ENCODE peak calls at places on chromosomes 1 and 21, in seven cellular contexts. D is CD8-positive, alpha-beta memory T cell; U is left ventricle myocardium inferior; V is SK-N-SH; F is K562; X is uterus; R is foreskin keratinocyte. O is an unnamed sample.
A peak's percentile ranks its signal among the peaks of the same experiment; 100 is the strongest.

GRCh38 chr1:29395724-29396437 is 159.6 kb downstream of the PTPRU start:
- DNase-seq in D (no peak), X (no peak), V (peak; percentile 6), F (no peak), R (no peak), U (no peak), O (no peak)

GRCh38 chr1:114725230-114725629 is 8.7 kb upstream of the NRAS start:
- DNase-seq in V (no peak), U (no peak), F (no peak), X (no peak), R (no peak), D (no peak), O (no peak)

GRCh38 chr1:83583351-83584014 is 415.4 kb downstream of the TTLL7 start:
- DNase-seq in D (no peak), V (no peak), X (no peak), F (no peak), R (no peak), U (no peak), O (peak; percentile 65)

GRCh38 chr1:54125671-54126070 is 27.1 kb downstream of the CDCP2 start:
- DNase-seq in U (peak; percentile 32), V (no peak), F (no peak), R (no peak), X (no peak), D (no peak), O (peak; percentile 79)

GRCh38 chr1:6762060-6762459 is 23.2 kb upstream of the CAMTA1 start:
- DNase-seq in D (no peak), U (no peak), V (no peak), F (no peak), R (peak; percentile 69), X (no peak), O (no peak)

GRCh38 chr1:209815495-209815894 is 9.6 kb upstream of the IRF6 start:
- DNase-seq in R (no peak), V (no peak), D (no peak), F (no peak), X (no peak), U (no peak), O (no peak)

GRCh38 chr1:37673920-37674319 is 18.4 kb upstream of the CDCA8 start:
- DNase-seq in R (no peak), D (peak; percentile 77), X (no peak), U (no peak), F (peak; percentile 37), V (no peak), O (peak; percentile 84)

GRCh38 chr1:99820546-99820945 is 29.6 kb upstream of the AGL start:
- DNase-seq in V (no peak), R (no peak), F (no peak), X (no peak), U (no peak), D (peak; percentile 14), O (no peak)

GRCh38 chr1:181350146-181350545 is 133.2 kb upstream of the CACNA1E start:
- DNase-seq in U (no peak), F (no peak), R (no peak), X (no peak), V (no peak), D (no peak), O (peak; percentile 30)

GRCh38 chr1:30524840-30525617 is 198.4 kb downstream of the MATN1 start:
- DNase-seq in R (no peak), F (no peak), X (peak; percentile 11), D (no peak), U (no peak), V (no peak), O (peak; percentile 38)

GRCh38 chr1:172699111-172699510 is 40.2 kb downstream of the FASLG start:
- DNase-seq in D (peak; percentile 69), U (no peak), F (no peak), V (no peak), X (no peak), R (peak; percentile 49), O (no peak)

GRCh38 chr21:36321325-36322082 is 1.5 kb downstream of the MORC3 start:
- DNase-seq in U (no peak), X (no peak), R (no peak), F (peak; percentile 69), D (peak; percentile 32), V (peak; percentile 63), O (peak; percentile 58)

GRCh38 chr21:39483917-39484316 is 32.1 kb downstream of the SH3BGR start:
- DNase-seq in D (no peak), V (no peak), X (no peak), U (no peak), R (no peak), F (no peak), O (no peak)

GRCh38 chr1:228036701-228037231 is 30.0 kb downstream of the WNT3A start:
- DNase-seq in X (no peak), F (no peak), R (no peak), V (no peak), D (no peak), U (no peak), O (no peak)

GRCh38 chr1:236677641-236678235 is 8.6 kb upstream of the ACTN2 start:
- DNase-seq in R (no peak), V (no peak), U (no peak), F (no peak), D (no peak), X (no peak), O (no peak)

GRCh38 chr1:9894115-9894514 is 16.0 kb downstream of the CTNNBIP1 start:
- DNase-seq in F (no peak), D (no peak), X (no peak), R (no peak), V (no peak), U (no peak), O (no peak)

GRCh38 chr1:245361056-245361455 is 206.3 kb downstream of the KIF26B start:
- DNase-seq in R (peak; percentile 10), F (no peak), X (no peak), D (no peak), U (no peak), V (no peak), O (no peak)

GRCh38 chr21:45804809-45805313 is 161.3 kb downstream of the PCBP3 start:
- DNase-seq in U (no peak), D (no peak), R (no peak), X (no peak), F (no peak), V (no peak), O (no peak)

GRCh38 chr1:24147194-24147593 is 4.3 kb upstream of the IL22RA1 start:
- DNase-seq in V (no peak), F (no peak), R (no peak), U (no peak), D (no peak), X (no peak), O (no peak)

DNA sequence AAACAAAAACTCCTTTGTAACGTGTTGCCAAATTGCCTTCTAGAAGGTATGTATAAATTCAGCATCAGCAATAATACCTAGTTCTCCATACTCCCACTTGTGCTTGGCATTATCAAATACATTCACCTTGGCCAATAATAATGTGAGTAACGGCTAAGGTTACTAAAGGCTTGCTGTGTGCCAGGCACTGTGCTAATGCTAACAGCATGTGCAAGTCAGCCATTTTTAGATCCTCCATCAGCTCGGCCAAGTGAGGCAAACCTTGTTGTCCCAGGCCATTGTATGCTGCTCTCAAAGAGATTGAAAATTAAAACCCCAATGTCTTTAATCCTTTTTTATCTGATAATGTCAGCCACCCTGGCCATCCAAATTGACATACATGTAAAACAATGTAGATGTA is 48.1 kb downstream of the STYXL2 start:
- DNase-seq in D (no peak), V (no peak), R (no peak), X (no peak), F (no peak), U (no peak), O (no peak)
- H3K4me1 ChIP-seq in D (no peaks in the 10 kb centered on the region), V (no peaks in the 10 kb centered on the region), R (no peaks in the 10 kb centered on the region), X (no peaks in the 10 kb centered on the region), F (no peaks in the 10 kb centered on the region), U (peaks cover 9% of the 10 kb centered on the region), O (peaks cover 2% of the 10 kb centered on the region)

DNA sequence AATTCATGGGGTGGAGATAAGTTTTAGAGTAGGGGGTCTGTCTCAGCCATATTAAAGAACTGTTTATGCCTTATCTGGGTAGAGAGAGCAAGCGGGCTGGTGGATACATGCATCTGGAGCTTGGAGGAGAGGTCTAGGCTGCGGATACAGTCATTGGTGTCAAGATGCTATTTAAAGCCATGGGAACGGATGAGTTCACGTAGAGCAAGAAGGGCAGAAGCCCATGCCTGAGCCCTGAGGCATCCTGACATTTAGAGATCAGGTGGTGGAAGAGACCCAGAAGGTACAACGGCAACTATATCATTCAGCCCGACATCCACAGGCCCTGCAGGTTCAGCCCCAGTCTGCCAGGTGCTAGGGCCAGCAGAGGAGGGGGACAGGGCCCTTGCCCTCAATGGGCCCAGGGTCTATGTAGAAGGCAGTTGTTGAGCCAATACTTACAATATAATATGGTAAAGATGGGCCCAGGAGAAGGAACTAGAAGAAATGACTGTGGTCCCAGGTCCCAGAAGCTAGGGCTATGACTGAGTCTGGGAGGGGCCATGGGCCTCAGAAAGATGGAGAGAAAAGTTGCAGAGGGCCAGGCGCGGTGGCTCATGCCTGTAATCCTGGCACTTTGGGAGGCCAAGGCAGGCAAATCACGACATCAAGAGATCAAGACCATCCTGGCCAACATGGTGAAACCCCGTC is 15.2 kb upstream of the CHI3L1 start:
- DNase-seq in D (no peak), R (no peak), V (no peak), U (no peak), X (no peak), F (no peak), O (no peak)
- H3K4me1 ChIP-seq in D (no peaks in the 10 kb centered on the region), R (no peaks in the 10 kb centered on the region), V (no peaks in the 10 kb centered on the region), U (peaks cover 25% of the 10 kb centered on the region), X (no peaks in the 10 kb centered on the region), F (no peaks in the 10 kb centered on the region), O (no peaks in the 10 kb centered on the region)

GRCh38 chr21:27057997-27058396 is 91.1 kb upstream of the ADAMTS5 start:
- DNase-seq in U (no peak), R (peak; percentile 60), X (no peak), D (no peak), F (no peak), V (no peak), O (no peak)

GRCh38 chr21:27058673-27059365 is 91.9 kb upstream of the ADAMTS5 start:
- DNase-seq in R (no peak), U (no peak), X (no peak), F (no peak), V (no peak), D (no peak), O (no peak)

GRCh38 chr21:27062441-27062840 is 95.6 kb upstream of the ADAMTS5 start:
- DNase-seq in R (no peak), U (no peak), F (no peak), X (no peak), D (no peak), V (no peak), O (no peak)

GRCh38 chr21:27060190-27060589 is 93.3 kb upstream of the ADAMTS5 start:
- DNase-seq in D (no peak), R (peak; percentile 11), X (no peak), V (no peak), F (no peak), U (no peak), O (no peak)

DNA sequence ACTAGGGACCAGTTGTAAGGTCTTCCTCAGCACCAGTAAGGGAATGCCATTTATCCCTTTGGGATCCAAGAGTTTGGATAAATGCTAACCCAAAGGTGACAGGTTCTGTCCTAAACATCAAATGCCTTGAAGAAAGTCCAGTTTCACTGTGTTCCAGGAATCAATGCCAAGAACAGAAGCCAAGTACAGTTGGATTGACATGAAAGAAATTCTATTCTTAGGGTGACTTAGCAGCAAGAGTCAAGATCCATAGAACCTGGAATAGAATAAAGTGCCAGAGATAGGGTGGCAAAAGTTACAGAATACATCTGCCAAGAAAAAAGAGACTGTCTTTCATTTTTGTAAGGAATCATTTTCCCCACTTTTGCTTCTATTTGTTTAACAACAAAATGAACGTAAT is 94.9 kb upstream of the ADAMTS5 start:
- DNase-seq in R (no peak), X (no peak), D (no peak), U (no peak), V (no peak), F (no peak), O (no peak)
- H3K4me1 ChIP-seq in R (peaks cover 2% of the 10 kb centered on the region), X (no peaks in the 10 kb centered on the region), D (no peaks in the 10 kb centered on the region), U (peaks cover 10% of the 10 kb centered on the region), V (no peaks in the 10 kb centered on the region), F (no peaks in the 10 kb centered on the region), O (no peaks in the 10 kb centered on the region)

GRCh38 chr1:32247983-32248889 is 1.2 kb downstream of the FAM167B start:
- DNase-seq in R (peak; percentile 53), X (peak; percentile 73), F (peak; percentile 90), U (peak; percentile 84), D (peak; percentile 65), V (peak; percentile 91), O (peak; percentile 97)
- H3K4me1 ChIP-seq in R (peaks cover 3% of the 10 kb centered on the region), X (no peaks in the 10 kb centered on the region), F (peaks cover 33% of the 10 kb centered on the region), U (peaks cover 83% of the 10 kb centered on the region), D (peaks cover 48% of the 10 kb centered on the region), V (peaks cover 2% of the 10 kb centered on the region), O (no peaks in the 10 kb centered on the region)